ENCODE peak calls at places on chromosomes 5 and 9, in seven cellular contexts. One of them, this sample, is unnamed.

GRCh38 chr5:176486189-176486757 is 38.1 kb downstream of the FAF2 start:
- DNase-seq in left ventricle myocardium inferior: no peak
- DNase-seq in choroid plexus epithelial cell: no peak
- DNase-seq in RPMI7951: no peak
- DNase-seq in posterior cingulate gyrus: no peak
- DNase-seq in SW480: no peak
- DNase-seq in OCI-LY7: no peak
- DNase-seq in this sample: no peak

GRCh38 chr9:138103111-138103823 is 225.7 kb downstream of the CACNA1B start:
- DNase-seq in SW480: no peak
- DNase-seq in RPMI7951: no peak
- DNase-seq in choroid plexus epithelial cell: no peak
- DNase-seq in posterior cingulate gyrus: no peak
- DNase-seq in left ventricle myocardium inferior: no peak
- DNase-seq in OCI-LY7: no peak
- DNase-seq in this sample: no peak

GRCh38 chr9:79672236-79672635 is 100.5 kb downstream of the TLE4 start:
- DNase-seq in OCI-LY7: no peak
- DNase-seq in SW480: no peak
- DNase-seq in RPMI7951: no peak
- DNase-seq in left ventricle myocardium inferior: no peak
- DNase-seq in choroid plexus epithelial cell: no peak
- DNase-seq in posterior cingulate gyrus: no peak
- DNase-seq in this sample: no peak

GRCh38 chr5:41835625-41836024 is 34.6 kb downstream of the OXCT1 start:
- DNase-seq in OCI-LY7: no peak
- DNase-seq in posterior cingulate gyrus: no peak
- DNase-seq in RPMI7951: peak; percentile 77
- DNase-seq in left ventricle myocardium inferior: peak; percentile 54
- DNase-seq in SW480: peak; percentile 5
- DNase-seq in choroid plexus epithelial cell: peak; percentile 92
- DNase-seq in this sample: peak; percentile 48

GRCh38 chr9:129383005-129383414 is 204.9 kb upstream of the IER5L start:
- DNase-seq in SW480: peak; percentile 26
- DNase-seq in left ventricle myocardium inferior: peak; percentile 53
- DNase-seq in posterior cingulate gyrus: no peak
- DNase-seq in OCI-LY7: no peak
- DNase-seq in RPMI7951: no peak
- DNase-seq in choroid plexus epithelial cell: no peak
- DNase-seq in this sample: no peak

GRCh38 chr9:88322906-88323566 is 65.2 kb upstream of the SPIN1 start:
- DNase-seq in OCI-LY7: peak; percentile 78
- DNase-seq in RPMI7951: peak; percentile 15
- DNase-seq in posterior cingulate gyrus: no peak
- DNase-seq in left ventricle myocardium inferior: no peak
- DNase-seq in SW480: no peak
- DNase-seq in choroid plexus epithelial cell: peak; percentile 84
- DNase-seq in this sample: no peak

GRCh38 chr5:99104538-99105132 is 175.8 kb upstream of the CHD1 start:
- DNase-seq in OCI-LY7: peak; percentile 23
- DNase-seq in choroid plexus epithelial cell: peak; percentile 66
- DNase-seq in posterior cingulate gyrus: no peak
- DNase-seq in left ventricle myocardium inferior: no peak
- DNase-seq in RPMI7951: peak; percentile 15
- DNase-seq in SW480: peak; percentile 60
- DNase-seq in this sample: no peak

GRCh38 chr5:75509956-75510355 is 1.5 kb downstream of the CERT1 start:
- DNase-seq in SW480: peak; percentile 2
- DNase-seq in left ventricle myocardium inferior: no peak
- DNase-seq in RPMI7951: peak; percentile 34
- DNase-seq in posterior cingulate gyrus: no peak
- DNase-seq in choroid plexus epithelial cell: peak; percentile 87
- DNase-seq in OCI-LY7: no peak
- DNase-seq in this sample: no peak

GRCh38 chr9:111113712-111114111 is 75.4 kb upstream of the LPAR1 start:
- DNase-seq in posterior cingulate gyrus: no peak
- DNase-seq in OCI-LY7: no peak
- DNase-seq in choroid plexus epithelial cell: no peak
- DNase-seq in RPMI7951: no peak
- DNase-seq in SW480: no peak
- DNase-seq in left ventricle myocardium inferior: no peak
- DNase-seq in this sample: no peak

GRCh38 chr5:58076473-58077257 is 383.2 kb downstream of the PLK2 start:
- DNase-seq in RPMI7951: no peak
- DNase-seq in left ventricle myocardium inferior: no peak
- DNase-seq in OCI-LY7: no peak
- DNase-seq in SW480: no peak
- DNase-seq in choroid plexus epithelial cell: no peak
- DNase-seq in posterior cingulate gyrus: no peak
- DNase-seq in this sample: no peak

GRCh38 chr9:136618578-136619547 is 43.9 kb upstream of the EGFL7 start:
- DNase-seq in OCI-LY7: peak; percentile 63
- DNase-seq in posterior cingulate gyrus: no peak
- DNase-seq in choroid plexus epithelial cell: no peak
- DNase-seq in RPMI7951: no peak
- DNase-seq in SW480: no peak
- DNase-seq in left ventricle myocardium inferior: peak; percentile 45
- DNase-seq in this sample: no peak

GRCh38 chr5:136157514-136157913 is 24.9 kb downstream of the SMAD5 start:
- DNase-seq in OCI-LY7: no peak
- DNase-seq in SW480: no peak
- DNase-seq in left ventricle myocardium inferior: no peak
- DNase-seq in choroid plexus epithelial cell: no peak
- DNase-seq in RPMI7951: no peak
- DNase-seq in posterior cingulate gyrus: no peak
- DNase-seq in this sample: no peak

GRCh38 chr9:106622148-106622547 is 240.8 kb upstream of the ZNF462 start:
- DNase-seq in RPMI7951: no peak
- DNase-seq in choroid plexus epithelial cell: no peak
- DNase-seq in SW480: no peak
- DNase-seq in posterior cingulate gyrus: no peak
- DNase-seq in OCI-LY7: no peak
- DNase-seq in left ventricle myocardium inferior: no peak
- DNase-seq in this sample: no peak

GRCh38 chr5:135185461-135186075 is 151.5 kb upstream of the PITX1 start:
- DNase-seq in RPMI7951: peak; percentile 54
- DNase-seq in OCI-LY7: no peak
- DNase-seq in choroid plexus epithelial cell: peak; percentile 34
- DNase-seq in SW480: no peak
- DNase-seq in posterior cingulate gyrus: no peak
- DNase-seq in left ventricle myocardium inferior: no peak
- DNase-seq in this sample: peak; percentile 22

GRCh38 chr9:21395778-21396717 is 10.8 kb upstream of the IFNA2 start:
- DNase-seq in posterior cingulate gyrus: peak; percentile 51
- DNase-seq in left ventricle myocardium inferior: peak; percentile 45
- DNase-seq in RPMI7951: peak; percentile 19
- DNase-seq in choroid plexus epithelial cell: peak; percentile 34
- DNase-seq in SW480: peak; percentile 42
- DNase-seq in OCI-LY7: peak; percentile 32
- DNase-seq in this sample: peak; percentile 26

GRCh38 chr9:70205366-70206020 is 53.3 kb upstream of the SMC5 start:
- DNase-seq in SW480: no peak
- DNase-seq in left ventricle myocardium inferior: no peak
- DNase-seq in OCI-LY7: no peak
- DNase-seq in posterior cingulate gyrus: no peak
- DNase-seq in choroid plexus epithelial cell: peak; percentile 22
- DNase-seq in RPMI7951: no peak
- DNase-seq in this sample: no peak

GRCh38 chr5:159504857-159505304 is 174.6 kb upstream of the IL12B start:
- DNase-seq in posterior cingulate gyrus: no peak
- DNase-seq in SW480: peak; percentile 18
- DNase-seq in left ventricle myocardium inferior: peak; percentile 23
- DNase-seq in OCI-LY7: no peak
- DNase-seq in choroid plexus epithelial cell: peak; percentile 86
- DNase-seq in RPMI7951: peak; percentile 40
- DNase-seq in this sample: no peak

GRCh38 chr9:104743377-104743985 is 4.0 kb upstream of the NIPSNAP3A start:
- DNase-seq in left ventricle myocardium inferior: no peak
- DNase-seq in choroid plexus epithelial cell: peak; percentile 86
- DNase-seq in SW480: peak; percentile 77
- DNase-seq in OCI-LY7: peak; percentile 75
- DNase-seq in RPMI7951: peak; percentile 70
- DNase-seq in posterior cingulate gyrus: no peak
- DNase-seq in this sample: no peak

GRCh38 chr5:143331956-143332355 is 71.5 kb downstream of the NR3C1 start:
- DNase-seq in left ventricle myocardium inferior: no peak
- DNase-seq in choroid plexus epithelial cell: no peak
- DNase-seq in posterior cingulate gyrus: no peak
- DNase-seq in SW480: no peak
- DNase-seq in OCI-LY7: no peak
- DNase-seq in RPMI7951: no peak
- DNase-seq in this sample: no peak

GRCh38 chr5:136686192-136686872 is 321.0 kb upstream of the TRPC7 start:
- DNase-seq in left ventricle myocardium inferior: no peak
- DNase-seq in SW480: peak; percentile 60
- DNase-seq in posterior cingulate gyrus: no peak
- DNase-seq in choroid plexus epithelial cell: peak; percentile 80
- DNase-seq in RPMI7951: peak; percentile 40
- DNase-seq in OCI-LY7: peak; percentile 12
- DNase-seq in this sample: no peak

GRCh38 chr9:77977210-77977611 is 54.4 kb downstream of the GNAQ start:
- DNase-seq in choroid plexus epithelial cell: peak; percentile 95
- DNase-seq in RPMI7951: peak; percentile 81
- DNase-seq in OCI-LY7: peak; percentile 34
- DNase-seq in posterior cingulate gyrus: peak; percentile 27
- DNase-seq in left ventricle myocardium inferior: peak; percentile 62
- DNase-seq in SW480: peak; percentile 45
- DNase-seq in this sample: no peak

GRCh38 chr5:177491429-177491945 is 5.9 kb downstream of the PDLIM7 start:
- DNase-seq in posterior cingulate gyrus: no peak
- DNase-seq in SW480: no peak
- DNase-seq in RPMI7951: no peak
- DNase-seq in OCI-LY7: peak; percentile 58
- DNase-seq in left ventricle myocardium inferior: no peak
- DNase-seq in choroid plexus epithelial cell: peak; percentile 55
- DNase-seq in this sample: no peak

GRCh38 chr9:109064963-109065701 is 51.8 kb upstream of the CTNNAL1 start:
- DNase-seq in RPMI7951: peak; percentile 62
- DNase-seq in choroid plexus epithelial cell: peak; percentile 33
- DNase-seq in left ventricle myocardium inferior: no peak
- DNase-seq in OCI-LY7: no peak
- DNase-seq in posterior cingulate gyrus: no peak
- DNase-seq in SW480: peak; percentile 37
- DNase-seq in this sample: no peak

GRCh38 chr5:116068028-116068632 is 16.7 kb upstream of the COMMD10 start:
- DNase-seq in left ventricle myocardium inferior: no peak
- DNase-seq in OCI-LY7: peak; percentile 74
- DNase-seq in posterior cingulate gyrus: no peak
- DNase-seq in SW480: peak; percentile 41
- DNase-seq in choroid plexus epithelial cell: peak; percentile 85
- DNase-seq in RPMI7951: peak; percentile 35
- DNase-seq in this sample: no peak

GRCh38 chr5:77635617-77636422 is 2.7 kb downstream of the OTP start:
- DNase-seq in choroid plexus epithelial cell: no peak
- DNase-seq in left ventricle myocardium inferior: no peak
- DNase-seq in OCI-LY7: no peak
- DNase-seq in SW480: no peak
- DNase-seq in RPMI7951: no peak
- DNase-seq in posterior cingulate gyrus: no peak
- DNase-seq in this sample: no peak

GRCh38 chr9:4035809-4036208 is 264.1 kb downstream of the GLIS3 start:
- DNase-seq in left ventricle myocardium inferior: no peak
- DNase-seq in SW480: no peak
- DNase-seq in OCI-LY7: no peak
- DNase-seq in choroid plexus epithelial cell: peak; percentile 35
- DNase-seq in RPMI7951: no peak
- DNase-seq in posterior cingulate gyrus: no peak
- DNase-seq in this sample: no peak

GRCh38 chr9:83544002-83544698 is 5.9 kb upstream of the FRMD3 start:
- DNase-seq in left ventricle myocardium inferior: no peak
- DNase-seq in choroid plexus epithelial cell: peak; percentile 92
- DNase-seq in RPMI7951: peak; percentile 41
- DNase-seq in SW480: peak; percentile 75
- DNase-seq in posterior cingulate gyrus: no peak
- DNase-seq in OCI-LY7: peak; percentile 53
- DNase-seq in this sample: no peak

GRCh38 chr5:93620487-93621339 is 37.7 kb downstream of the NR2F1 start:
- DNase-seq in left ventricle myocardium inferior: peak; percentile 61
- DNase-seq in SW480: peak; percentile 72
- DNase-seq in RPMI7951: peak; percentile 76
- DNase-seq in posterior cingulate gyrus: peak; percentile 57
- DNase-seq in choroid plexus epithelial cell: peak; percentile 79
- DNase-seq in OCI-LY7: peak; percentile 72
- DNase-seq in this sample: peak; percentile 75

GRCh38 chr5:124474821-124475220 is 271.6 kb downstream of the ZNF608 start:
- DNase-seq in choroid plexus epithelial cell: peak; percentile 24
- DNase-seq in RPMI7951: peak; percentile 32
- DNase-seq in posterior cingulate gyrus: no peak
- DNase-seq in left ventricle myocardium inferior: no peak
- DNase-seq in SW480: no peak
- DNase-seq in OCI-LY7: no peak
- DNase-seq in this sample: no peak

GRCh38 chr5:177098103-177098771 is 11.5 kb downstream of the FGFR4 start:
- DNase-seq in choroid plexus epithelial cell: peak; percentile 28
- DNase-seq in RPMI7951: peak; percentile 79
- DNase-seq in posterior cingulate gyrus: no peak
- DNase-seq in left ventricle myocardium inferior: peak; percentile 54
- DNase-seq in OCI-LY7: no peak
- DNase-seq in SW480: no peak
- DNase-seq in this sample: no peak

GRCh38 chr5:144422025-144422424 is 251.4 kb downstream of the KCTD16 start:
- DNase-seq in left ventricle myocardium inferior: no peak
- DNase-seq in choroid plexus epithelial cell: no peak
- DNase-seq in posterior cingulate gyrus: no peak
- DNase-seq in SW480: no peak
- DNase-seq in OCI-LY7: no peak
- DNase-seq in RPMI7951: no peak
- DNase-seq in this sample: no peak

GRCh38 chr5:73908440-73908839 is 282.4 kb downstream of the ARHGEF28 start:
- DNase-seq in OCI-LY7: no peak
- DNase-seq in RPMI7951: no peak
- DNase-seq in SW480: no peak
- DNase-seq in left ventricle myocardium inferior: no peak
- DNase-seq in posterior cingulate gyrus: no peak
- DNase-seq in choroid plexus epithelial cell: peak; percentile 26
- DNase-seq in this sample: no peak

GRCh38 chr5:170273968-170274710 is 23.4 kb downstream of the LCP2 start:
- DNase-seq in OCI-LY7: peak; percentile 66
- DNase-seq in left ventricle myocardium inferior: no peak
- DNase-seq in choroid plexus epithelial cell: peak; percentile 40
- DNase-seq in RPMI7951: no peak
- DNase-seq in SW480: peak; percentile 38
- DNase-seq in posterior cingulate gyrus: no peak
- DNase-seq in this sample: no peak

GRCh38 chr5:75601996-75602395 is 9.3 kb upstream of the ANKDD1B start:
- DNase-seq in OCI-LY7: no peak
- DNase-seq in left ventricle myocardium inferior: no peak
- DNase-seq in SW480: no peak
- DNase-seq in choroid plexus epithelial cell: peak; percentile 74
- DNase-seq in RPMI7951: peak; percentile 37
- DNase-seq in posterior cingulate gyrus: no peak
- DNase-seq in this sample: no peak

GRCh38 chr5:163354685-163355084 is 82.7 kb upstream of the CCNG1 start:
- DNase-seq in SW480: no peak
- DNase-seq in RPMI7951: no peak
- DNase-seq in left ventricle myocardium inferior: no peak
- DNase-seq in choroid plexus epithelial cell: no peak
- DNase-seq in OCI-LY7: peak; percentile 24
- DNase-seq in posterior cingulate gyrus: no peak
- DNase-seq in this sample: no peak

GRCh38 chr9:134961331-134962064 is 43.8 kb upstream of the FCN1 start:
- DNase-seq in posterior cingulate gyrus: no peak
- DNase-seq in RPMI7951: no peak
- DNase-seq in choroid plexus epithelial cell: no peak
- DNase-seq in SW480: no peak
- DNase-seq in OCI-LY7: peak; percentile 20
- DNase-seq in left ventricle myocardium inferior: peak; percentile 35
- DNase-seq in this sample: no peak

GRCh38 chr5:126918624-126918957 is 111.8 kb downstream of the MARCHF3 start:
- DNase-seq in RPMI7951: no peak
- DNase-seq in choroid plexus epithelial cell: no peak
- DNase-seq in posterior cingulate gyrus: no peak
- DNase-seq in left ventricle myocardium inferior: no peak
- DNase-seq in SW480: no peak
- DNase-seq in OCI-LY7: no peak
- DNase-seq in this sample: no peak

GRCh38 chr5:59107692-59108091 is 524.8 kb downstream of the RAB3C start:
- DNase-seq in OCI-LY7: no peak
- DNase-seq in RPMI7951: no peak
- DNase-seq in posterior cingulate gyrus: no peak
- DNase-seq in choroid plexus epithelial cell: peak; percentile 93
- DNase-seq in left ventricle myocardium inferior: no peak
- DNase-seq in SW480: no peak
- DNase-seq in this sample: no peak